ENCODE peak calls at places on chromosomes 5 and 9, in six cellular contexts. B is LoVo; K is EH; W is HCEC 1CT; T is BJ; A is naive thymus-derived CD8-positive, alpha-beta T cell. V is an unnamed sample.

GRCh38 chr9:33044677-33045282 is 19.7 kb downstream of the DNAJA1 start:
- DNase-seq in A (no peak), T (no peak), B (peak), K (peak), W (no peak), V (no peak)

GRCh38 chr5:142484821-142485387 is 160.1 kb upstream of the SPRY4 start:
- DNase-seq in K (peak), W (peak), B (no peak), A (no peak), T (no peak), V (no peak)

GRCh38 chr9:128218518-128219389 is 15.6 kb downstream of the DNM1 start:
- DNase-seq in W (no peak), B (peak), K (peak), T (no peak), A (peak), V (no peak)

GRCh38 chr5:84378961-84379360 is 5.7 kb downstream of the EDIL3 start:
- DNase-seq in W (peak), T (no peak), A (no peak), K (peak), B (no peak), V (no peak)

GRCh38 chr5:9339206-9339818 is 206.6 kb downstream of the SEMA5A start:
- DNase-seq in A (no peak), T (no peak), K (no peak), B (no peak), W (peak), V (no peak)

GRCh38 chr5:55582256-55582655 is 47.5 kb upstream of the PLPP1 start:
- DNase-seq in W (no peak), A (peak), K (no peak), B (no peak), T (no peak), V (no peak)

GRCh38 chr9:129387822-129388221 is 209.8 kb upstream of the IER5L start:
- DNase-seq in W (no peak), A (no peak), K (no peak), T (no peak), B (no peak), V (no peak)

GRCh38 chr9:79116064-79116463 is 455.7 kb upstream of the TLE4 start:
- DNase-seq in A (no peak), T (no peak), K (no peak), B (no peak), W (no peak), V (no peak)

GRCh38 chr9:129888809-129889460 is 53.7 kb downstream of the USP20 start:
- DNase-seq in A (peak), K (no peak), T (no peak), W (no peak), B (no peak), V (no peak)

GRCh38 chr9:91541744-91542143 is 118.1 kb upstream of the NFIL3 start:
- DNase-seq in A (no peak), B (no peak), W (no peak), T (no peak), K (peak), V (no peak)

GRCh38 chr5:158484968-158485367 is 614.7 kb downstream of the EBF1 start:
- DNase-seq in B (no peak), T (no peak), W (no peak), K (no peak), A (no peak), V (no peak)

GRCh38 chr9:132978451-132979087 is at the start of gene GFI1B:
- DNase-seq in W (no peak), T (no peak), K (no peak), A (no peak), B (no peak), V (no peak)

GRCh38 chr5:180069589-180070247 is 1.8 kb downstream of the RNF130 start:
- DNase-seq in K (no peak), A (no peak), W (peak), T (no peak), B (no peak), V (no peak)

GRCh38 chr9:95116002-95116819 is 201.3 kb downstream of the FANCC start:
- DNase-seq in K (no peak), T (no peak), B (no peak), A (no peak), W (no peak), V (no peak)

GRCh38 chr5:170571331-170571731 is 67.5 kb downstream of the KCNIP1 start:
- DNase-seq in K (peak), W (no peak), B (no peak), A (no peak), T (no peak), V (no peak)

GRCh38 chr5:38672059-38672791 is 115.8 kb upstream of the LIFR start:
- DNase-seq in K (peak), W (peak), B (no peak), T (no peak), A (no peak), V (no peak)

GRCh38 chr5:90381213-90381929 is 28.2 kb downstream of the CETN3 start:
- DNase-seq in B (peak), A (no peak), K (no peak), T (no peak), W (no peak), V (no peak)

GRCh38 chr5:677131-678101 is 15.7 kb downstream of the TPPP start:
- DNase-seq in K (no peak), T (no peak), B (no peak), A (no peak), W (no peak), V (no peak)

GRCh38 chr9:124180557-124180956 is 77.2 kb upstream of the NEK6 start:
- DNase-seq in K (peak), W (peak), B (no peak), A (no peak), T (no peak), V (peak)

GRCh38 chr5:62640437-62640836 is 61.8 kb downstream of the LRRC70 start:
- DNase-seq in A (no peak), W (no peak), K (no peak), B (no peak), T (no peak), V (no peak)

GRCh38 chr5:56514246-56514645 is 281.1 kb upstream of the ANKRD55 start:
- DNase-seq in K (no peak), W (no peak), B (no peak), T (no peak), A (no peak), V (no peak)